ENCODE peak calls at places on chromosomes 16 and 17, in seven cellular contexts. One of them, this sample, is unnamed.

GRCh38 chr17:48555616-48556533 is 11.0 kb upstream of the HOXB2 start:
- DNase-seq in H9: peak
- DNase-seq in mesenchymal stem cell: peak
- DNase-seq in H1: no peak
- DNase-seq in neuronal stem cell: no peak
- DNase-seq in mesendoderm: no peak
- DNase-seq in trophoblast cell: no peak
- DNase-seq in this sample: peak

GRCh38 chr16:2197765-2198164 is 1.4 kb upstream of the CASKIN1 start:
- DNase-seq in trophoblast cell: no peak
- DNase-seq in neuronal stem cell: no peak
- DNase-seq in mesenchymal stem cell: no peak
- DNase-seq in mesendoderm: no peak
- DNase-seq in H9: no peak
- DNase-seq in H1: no peak
- DNase-seq in this sample: no peak

GRCh38 chr17:82195675-82196258 is 16.9 kb downstream of the CCDC57 start:
- DNase-seq in H9: no peak
- DNase-seq in H1: no peak
- DNase-seq in mesendoderm: no peak
- DNase-seq in neuronal stem cell: no peak
- DNase-seq in trophoblast cell: no peak
- DNase-seq in mesenchymal stem cell: no peak
- DNase-seq in this sample: no peak

GRCh38 chr17:48024149-48025039 is 13.2 kb downstream of the COPZ2 start:
- DNase-seq in mesendoderm: peak
- DNase-seq in H1: no peak
- DNase-seq in mesenchymal stem cell: no peak
- DNase-seq in neuronal stem cell: no peak
- DNase-seq in H9: peak
- DNase-seq in trophoblast cell: peak
- DNase-seq in this sample: no peak

GRCh38 chr17:43714338-43715149 is 44.0 kb downstream of the SOST start:
- DNase-seq in H1: no peak
- DNase-seq in trophoblast cell: no peak
- DNase-seq in H9: no peak
- DNase-seq in neuronal stem cell: no peak
- DNase-seq in mesenchymal stem cell: peak
- DNase-seq in mesendoderm: no peak
- DNase-seq in this sample: peak

GRCh38 chr17:69763503-69763902 is 311.5 kb upstream of the KCNJ16 start:
- DNase-seq in H1: no peak
- DNase-seq in mesendoderm: peak
- DNase-seq in H9: no peak
- DNase-seq in neuronal stem cell: no peak
- DNase-seq in mesenchymal stem cell: peak
- DNase-seq in trophoblast cell: peak
- DNase-seq in this sample: peak

GRCh38 chr16:55988013-55988412 is 112.8 kb upstream of the CES5A start:
- DNase-seq in mesenchymal stem cell: no peak
- DNase-seq in neuronal stem cell: no peak
- DNase-seq in H1: no peak
- DNase-seq in H9: no peak
- DNase-seq in mesendoderm: no peak
- DNase-seq in trophoblast cell: no peak
- DNase-seq in this sample: no peak

GRCh38 chr16:56841233-56841632 is 23.8 kb upstream of the SLC12A3 start:
- DNase-seq in H9: no peak
- DNase-seq in H1: no peak
- DNase-seq in neuronal stem cell: no peak
- DNase-seq in mesenchymal stem cell: no peak
- DNase-seq in trophoblast cell: no peak
- DNase-seq in mesendoderm: no peak
- DNase-seq in this sample: peak

GRCh38 chr17:81960130-81960958 is 643 bp downstream of the NOTUM start:
- DNase-seq in trophoblast cell: no peak
- DNase-seq in H9: peak
- DNase-seq in mesendoderm: peak
- DNase-seq in mesenchymal stem cell: no peak
- DNase-seq in H1: no peak
- DNase-seq in neuronal stem cell: no peak
- DNase-seq in this sample: no peak

GRCh38 chr16:12406840-12407690 is 396.6 kb downstream of the CPPED1 start:
- DNase-seq in mesendoderm: no peak
- DNase-seq in trophoblast cell: no peak
- DNase-seq in mesenchymal stem cell: peak
- DNase-seq in neuronal stem cell: no peak
- DNase-seq in H9: no peak
- DNase-seq in H1: no peak
- DNase-seq in this sample: peak

GRCh38 chr16:69936751-69937211 is 14.4 kb upstream of the CLEC18A start:
- DNase-seq in H1: no peak
- DNase-seq in mesendoderm: no peak
- DNase-seq in H9: no peak
- DNase-seq in mesenchymal stem cell: no peak
- DNase-seq in trophoblast cell: no peak
- DNase-seq in neuronal stem cell: no peak
- DNase-seq in this sample: no peak

GRCh38 chr16:69069504-69069903 is 35.9 kb upstream of the HAS3 start:
- DNase-seq in H9: no peak
- DNase-seq in trophoblast cell: no peak
- DNase-seq in mesendoderm: no peak
- DNase-seq in neuronal stem cell: no peak
- DNase-seq in mesenchymal stem cell: no peak
- DNase-seq in H1: no peak
- DNase-seq in this sample: no peak

GRCh38 chr17:52027620-52028019 is 130.9 kb downstream of the CA10 start:
- DNase-seq in H9: no peak
- DNase-seq in H1: no peak
- DNase-seq in trophoblast cell: peak
- DNase-seq in mesenchymal stem cell: peak
- DNase-seq in mesendoderm: no peak
- DNase-seq in neuronal stem cell: no peak
- DNase-seq in this sample: no peak

GRCh38 chr16:24098896-24099295 is 157.2 kb upstream of the CACNG3 start:
- DNase-seq in H1: no peak
- DNase-seq in H9: no peak
- DNase-seq in mesenchymal stem cell: no peak
- DNase-seq in trophoblast cell: no peak
- DNase-seq in neuronal stem cell: no peak
- DNase-seq in mesendoderm: no peak
- DNase-seq in this sample: no peak

GRCh38 chr16:57939872-57940224 is 31.1 kb downstream of the CNGB1 start:
- DNase-seq in mesenchymal stem cell: no peak
- DNase-seq in trophoblast cell: no peak
- DNase-seq in H9: no peak
- DNase-seq in mesendoderm: no peak
- DNase-seq in H1: no peak
- DNase-seq in neuronal stem cell: no peak
- DNase-seq in this sample: no peak

GRCh38 chr16:54585966-54586365 is 299.4 kb upstream of the IRX3 start:
- DNase-seq in neuronal stem cell: no peak
- DNase-seq in trophoblast cell: no peak
- DNase-seq in H1: no peak
- DNase-seq in mesenchymal stem cell: no peak
- DNase-seq in H9: no peak
- DNase-seq in mesendoderm: no peak
- DNase-seq in this sample: no peak

GRCh38 chr17:17004251-17004996 is 32.5 kb upstream of the TNFRSF13B start:
- DNase-seq in trophoblast cell: no peak
- DNase-seq in mesendoderm: no peak
- DNase-seq in neuronal stem cell: no peak
- DNase-seq in H9: no peak
- DNase-seq in mesenchymal stem cell: no peak
- DNase-seq in H1: no peak
- DNase-seq in this sample: no peak

GRCh38 chr17:7173687-7174602 is 5.2 kb downstream of the ASGR1 start:
- DNase-seq in H9: peak
- DNase-seq in mesenchymal stem cell: peak
- DNase-seq in trophoblast cell: peak
- DNase-seq in H1: peak
- DNase-seq in mesendoderm: peak
- DNase-seq in neuronal stem cell: peak
- DNase-seq in this sample: no peak

GRCh38 chr17:57461082-57461481 is 204.8 kb downstream of the MSI2 start:
- DNase-seq in neuronal stem cell: no peak
- DNase-seq in mesendoderm: no peak
- DNase-seq in H1: no peak
- DNase-seq in H9: no peak
- DNase-seq in trophoblast cell: no peak
- DNase-seq in mesenchymal stem cell: no peak
- DNase-seq in this sample: peak

GRCh38 chr17:79761894-79762570 is 15.9 kb upstream of the CBX2 start:
- DNase-seq in mesendoderm: no peak
- DNase-seq in trophoblast cell: no peak
- DNase-seq in H1: no peak
- DNase-seq in neuronal stem cell: no peak
- DNase-seq in H9: no peak
- DNase-seq in mesenchymal stem cell: no peak
- DNase-seq in this sample: no peak

GRCh38 chr17:7656958-7657715 is 6.4 kb downstream of the ATP1B2 start:
- DNase-seq in H9: peak
- DNase-seq in trophoblast cell: no peak
- DNase-seq in mesenchymal stem cell: peak
- DNase-seq in H1: peak
- DNase-seq in neuronal stem cell: peak
- DNase-seq in mesendoderm: peak
- DNase-seq in this sample: no peak

GRCh38 chr17:57432507-57433277 is 176.4 kb downstream of the MSI2 start:
- DNase-seq in trophoblast cell: peak
- DNase-seq in mesendoderm: peak
- DNase-seq in mesenchymal stem cell: peak
- DNase-seq in H9: no peak
- DNase-seq in neuronal stem cell: no peak
- DNase-seq in H1: no peak
- DNase-seq in this sample: no peak

GRCh38 chr17:80847506-80848230 is 144.0 kb upstream of the CHMP6 start:
- DNase-seq in mesenchymal stem cell: no peak
- DNase-seq in mesendoderm: no peak
- DNase-seq in H9: no peak
- DNase-seq in H1: no peak
- DNase-seq in neuronal stem cell: no peak
- DNase-seq in trophoblast cell: no peak
- DNase-seq in this sample: no peak

GRCh38 chr16:76265434-76266045 is 11.7 kb upstream of the CNTNAP4 start:
- DNase-seq in mesendoderm: peak
- DNase-seq in H1: peak
- DNase-seq in mesenchymal stem cell: peak
- DNase-seq in H9: peak
- DNase-seq in trophoblast cell: peak
- DNase-seq in neuronal stem cell: no peak
- DNase-seq in this sample: peak

GRCh38 chr16:48870141-48870540 is 260.2 kb upstream of the N4BP1 start:
- DNase-seq in H9: no peak
- DNase-seq in H1: no peak
- DNase-seq in trophoblast cell: no peak
- DNase-seq in neuronal stem cell: no peak
- DNase-seq in mesendoderm: no peak
- DNase-seq in mesenchymal stem cell: no peak
- DNase-seq in this sample: no peak

DNA sequence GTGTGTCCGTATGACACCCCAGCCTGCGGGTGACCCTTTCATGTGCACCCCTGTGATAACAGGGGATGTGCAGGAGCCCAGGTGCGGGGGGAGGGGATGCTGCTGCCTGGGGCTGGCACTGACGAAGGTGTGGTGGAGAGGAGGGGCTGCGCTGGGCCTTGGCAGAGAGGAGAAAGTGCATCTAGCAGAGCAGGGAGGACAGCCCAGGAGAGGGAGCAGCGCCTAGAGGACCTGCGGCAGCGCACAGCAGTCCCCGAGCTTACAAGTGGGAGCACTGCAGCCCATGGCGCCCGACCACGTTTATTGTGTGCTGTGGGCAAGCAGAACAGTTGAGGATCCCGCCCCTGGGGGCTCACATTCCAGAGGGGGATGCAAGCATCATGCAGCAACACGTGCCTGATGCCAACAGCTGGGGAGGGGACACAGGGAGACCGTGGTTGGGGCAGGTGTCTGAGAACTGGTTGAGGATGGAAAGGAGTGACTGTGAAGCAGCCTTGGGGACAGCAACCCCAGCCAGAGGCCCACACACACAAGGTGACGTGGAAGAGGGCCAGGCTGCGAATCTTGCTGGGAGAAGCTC is 10.9 kb upstream of the SLC7A5 start:
- DNase-seq in H9: no peak
- DNase-seq in trophoblast cell: no peak
- DNase-seq in mesendoderm: no peak
- DNase-seq in mesenchymal stem cell: no peak
- DNase-seq in neuronal stem cell: no peak
- DNase-seq in H1: no peak
- DNase-seq in this sample: no peak
- H2BK5ac ChIP-seq in H9: no peak
- H2BK5ac ChIP-seq in trophoblast cell: no peak
- H2BK5ac ChIP-seq in mesendoderm: no peak
- H2BK5ac ChIP-seq in mesenchymal stem cell: no peak
- H2BK5ac ChIP-seq in neuronal stem cell: no peak
- H2BK5ac ChIP-seq in H1: no peak
- H2BK5ac ChIP-seq in this sample: no peak

DNA sequence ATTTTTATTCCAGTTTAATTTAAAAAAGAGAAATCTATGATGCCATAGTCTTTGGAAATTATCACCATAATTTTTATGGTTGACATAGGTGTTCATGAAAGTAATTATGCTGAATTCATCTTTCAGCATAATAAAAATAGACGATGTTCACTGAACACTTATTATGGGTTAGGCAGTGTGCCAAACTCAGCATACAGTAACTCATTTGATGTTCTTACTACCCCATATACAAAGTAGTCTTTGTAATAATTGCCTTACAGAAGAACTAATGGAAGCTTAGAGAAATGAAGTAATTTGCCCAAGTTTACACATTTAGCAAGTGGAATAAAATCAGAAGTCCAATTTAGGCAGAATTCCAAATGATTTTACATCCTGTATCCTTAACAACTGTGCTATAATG is 852.2 kb upstream of the GOT2 start:
- DNase-seq in trophoblast cell: no peak
- DNase-seq in H1: no peak
- DNase-seq in neuronal stem cell: no peak
- DNase-seq in H9: no peak
- DNase-seq in mesendoderm: no peak
- DNase-seq in mesenchymal stem cell: no peak
- DNase-seq in this sample: no peak
- H2BK5ac ChIP-seq in trophoblast cell: no peak
- H2BK5ac ChIP-seq in H1: no peak
- H2BK5ac ChIP-seq in neuronal stem cell: no peak
- H2BK5ac ChIP-seq in H9: no peak
- H2BK5ac ChIP-seq in mesendoderm: no peak
- H2BK5ac ChIP-seq in mesenchymal stem cell: no peak
- H2BK5ac ChIP-seq in this sample: no peak

GRCh38 chr17:39105705-39106104 is 45.7 kb downstream of the PLXDC1 start:
- DNase-seq in H1: no peak
- DNase-seq in H9: no peak
- DNase-seq in mesendoderm: no peak
- DNase-seq in trophoblast cell: no peak
- DNase-seq in mesenchymal stem cell: no peak
- DNase-seq in neuronal stem cell: no peak
- DNase-seq in this sample: no peak
- H2BK5ac ChIP-seq in H1: no peak
- H2BK5ac ChIP-seq in H9: no peak
- H2BK5ac ChIP-seq in mesendoderm: no peak
- H2BK5ac ChIP-seq in trophoblast cell: no peak
- H2BK5ac ChIP-seq in mesenchymal stem cell: no peak
- H2BK5ac ChIP-seq in neuronal stem cell: no peak
- H2BK5ac ChIP-seq in this sample: no peak

GRCh38 chr17:35871415-35871814 is 2.7 kb upstream of the HEATR9 start:
- DNase-seq in mesendoderm: peak
- DNase-seq in trophoblast cell: no peak
- DNase-seq in neuronal stem cell: no peak
- DNase-seq in mesenchymal stem cell: no peak
- DNase-seq in H1: peak
- DNase-seq in H9: peak
- DNase-seq in this sample: no peak
- H2BK5ac ChIP-seq in mesendoderm: no peak
- H2BK5ac ChIP-seq in trophoblast cell: no peak
- H2BK5ac ChIP-seq in neuronal stem cell: no peak
- H2BK5ac ChIP-seq in mesenchymal stem cell: no peak
- H2BK5ac ChIP-seq in H1: no peak
- H2BK5ac ChIP-seq in H9: no peak
- H2BK5ac ChIP-seq in this sample: no peak

This sample was measured in IMR-90.